ENCODE peak calls at places on chromosomes 1 and 21, in four cellular contexts. One of them, this sample, is unnamed.

GRCh38 chr1:19342077-19342775 is 30.1 kb downstream of the SLC66A1 start:
- DNase-seq in CD8-positive, alpha-beta T cell: no peak
- DNase-seq in ascending aorta: no peak
- DNase-seq in GM12878: no peak
- DNase-seq in this sample: no peak

GRCh38 chr1:239896980-239897379 is 194.7 kb upstream of the FMN2 start:
- DNase-seq in CD8-positive, alpha-beta T cell: no peak
- DNase-seq in ascending aorta: no peak
- DNase-seq in GM12878: no peak
- DNase-seq in this sample: no peak

GRCh38 chr1:150365945-150366344 is 2.0 kb downstream of the RPRD2 start:
- DNase-seq in CD8-positive, alpha-beta T cell: no peak
- DNase-seq in ascending aorta: no peak
- DNase-seq in GM12878: no peak
- DNase-seq in this sample: no peak

GRCh38 chr1:90713741-90714509 is 3.2 kb downstream of the BARHL2 start:
- DNase-seq in ascending aorta: no peak
- DNase-seq in CD8-positive, alpha-beta T cell: no peak
- DNase-seq in GM12878: no peak
- DNase-seq in this sample: no peak

GRCh38 chr21:36129219-36129618 is 5.7 kb upstream of the CBR3 start:
- DNase-seq in GM12878: no peak
- DNase-seq in ascending aorta: peak; percentile 38
- DNase-seq in CD8-positive, alpha-beta T cell: no peak
- DNase-seq in this sample: no peak

GRCh38 chr1:150165622-150166612 is 16.2 kb downstream of the PLEKHO1 start:
- DNase-seq in CD8-positive, alpha-beta T cell: peak; percentile 53
- DNase-seq in GM12878: no peak
- DNase-seq in ascending aorta: no peak
- DNase-seq in this sample: no peak

GRCh38 chr1:91404151-91405012 is at the start of gene HFM1:
- DNase-seq in GM12878: no peak
- DNase-seq in ascending aorta: peak; percentile 81
- DNase-seq in CD8-positive, alpha-beta T cell: peak; percentile 61
- DNase-seq in this sample: peak; percentile 82

GRCh38 chr1:156852414-156852874 is 6.5 kb downstream of the INSRR start:
- DNase-seq in CD8-positive, alpha-beta T cell: no peak
- DNase-seq in GM12878: no peak
- DNase-seq in ascending aorta: no peak
- DNase-seq in this sample: no peak

GRCh38 chr1:9004731-9005708 is 21.2 kb downstream of the SLC2A7 start:
- DNase-seq in ascending aorta: peak; percentile 84
- DNase-seq in GM12878: no peak
- DNase-seq in CD8-positive, alpha-beta T cell: peak; percentile 85
- DNase-seq in this sample: no peak

GRCh38 chr1:151145158-151146071 is 1.0 kb downstream of the SEMA6C start:
- DNase-seq in GM12878: no peak
- DNase-seq in CD8-positive, alpha-beta T cell: peak; percentile 30
- DNase-seq in ascending aorta: no peak
- DNase-seq in this sample: no peak

GRCh38 chr1:153985341-153985912 is 712 bp downstream of the RAB13 start:
- DNase-seq in ascending aorta: peak; percentile 83
- DNase-seq in CD8-positive, alpha-beta T cell: peak; percentile 50
- DNase-seq in GM12878: no peak
- DNase-seq in this sample: peak; percentile 87

GRCh38 chr1:77438239-77438913 is 156.6 kb downstream of the AK5 start:
- DNase-seq in CD8-positive, alpha-beta T cell: no peak
- DNase-seq in GM12878: no peak
- DNase-seq in ascending aorta: no peak
- DNase-seq in this sample: no peak

GRCh38 chr1:185435696-185436379 is 118.8 kb upstream of the IVNS1ABP start:
- DNase-seq in GM12878: no peak
- DNase-seq in CD8-positive, alpha-beta T cell: no peak
- DNase-seq in ascending aorta: no peak
- DNase-seq in this sample: no peak

GRCh38 chr1:110674337-110675059 is at the start of gene KCNA3:
- DNase-seq in GM12878: no peak
- DNase-seq in CD8-positive, alpha-beta T cell: peak; percentile 75
- DNase-seq in ascending aorta: peak; percentile 63
- DNase-seq in this sample: no peak

GRCh38 chr1:82059931-82060330 is 259.2 kb downstream of the ADGRL2 start:
- DNase-seq in GM12878: no peak
- DNase-seq in CD8-positive, alpha-beta T cell: no peak
- DNase-seq in ascending aorta: no peak
- DNase-seq in this sample: no peak

GRCh38 chr21:31184462-31184861 is 146.2 kb upstream of the KRTAP19-8 start:
- DNase-seq in CD8-positive, alpha-beta T cell: peak; percentile 45
- DNase-seq in GM12878: no peak
- DNase-seq in ascending aorta: no peak
- DNase-seq in this sample: no peak

GRCh38 chr1:66374561-66375111 is 159.3 kb upstream of the SGIP1 start:
- DNase-seq in GM12878: peak; percentile 96
- DNase-seq in CD8-positive, alpha-beta T cell: no peak
- DNase-seq in ascending aorta: no peak
- DNase-seq in this sample: no peak

GRCh38 chr1:150869683-150870082 is 6.7 kb downstream of the ARNT start:
- DNase-seq in CD8-positive, alpha-beta T cell: no peak
- DNase-seq in ascending aorta: no peak
- DNase-seq in GM12878: no peak
- DNase-seq in this sample: no peak

GRCh38 chr1:174743654-174744561 is 255.8 kb upstream of the CACYBP start:
- DNase-seq in GM12878: no peak
- DNase-seq in CD8-positive, alpha-beta T cell: no peak
- DNase-seq in ascending aorta: no peak
- DNase-seq in this sample: no peak

GRCh38 chr1:82153282-82153630 is 352.5 kb downstream of the ADGRL2 start:
- DNase-seq in CD8-positive, alpha-beta T cell: no peak
- DNase-seq in GM12878: no peak
- DNase-seq in ascending aorta: no peak
- DNase-seq in this sample: no peak

GRCh38 chr1:103156966-103157365 is 48.6 kb upstream of the COL11A1 start:
- DNase-seq in GM12878: no peak
- DNase-seq in CD8-positive, alpha-beta T cell: no peak
- DNase-seq in ascending aorta: no peak
- DNase-seq in this sample: no peak

GRCh38 chr1:197690074-197690473 is 85.2 kb downstream of the DENND1B start:
- DNase-seq in CD8-positive, alpha-beta T cell: no peak
- DNase-seq in ascending aorta: no peak
- DNase-seq in GM12878: no peak
- DNase-seq in this sample: no peak
- TF ChIP-seq CTCF in CD8-positive, alpha-beta T cell: no peak
- TF ChIP-seq CTCF in ascending aorta: no peak
- TF ChIP-seq CTCF in GM12878: no peak
- TF ChIP-seq CTCF in this sample: no peak

GRCh38 chr1:43382027-43382771 is 7.4 kb downstream of the MED8 start:
- DNase-seq in GM12878: no peak
- DNase-seq in ascending aorta: no peak
- DNase-seq in CD8-positive, alpha-beta T cell: no peak
- DNase-seq in this sample: no peak
- TF ChIP-seq CTCF in GM12878: no peak
- TF ChIP-seq CTCF in ascending aorta: no peak
- TF ChIP-seq CTCF in CD8-positive, alpha-beta T cell: no peak
- TF ChIP-seq CTCF in this sample: no peak

GRCh38 chr21:41960386-41960785 is 6.6 kb upstream of the C2CD2 start:
- DNase-seq in GM12878: no peak
- DNase-seq in CD8-positive, alpha-beta T cell: no peak
- DNase-seq in ascending aorta: no peak
- DNase-seq in this sample: no peak

GRCh38 chr21:41962425-41962966 is 8.7 kb upstream of the C2CD2 start:
- DNase-seq in CD8-positive, alpha-beta T cell: no peak
- DNase-seq in ascending aorta: no peak
- DNase-seq in GM12878: no peak
- DNase-seq in this sample: no peak

GRCh38 chr21:41958886-41959563 is 5.2 kb upstream of the C2CD2 start:
- DNase-seq in CD8-positive, alpha-beta T cell: no peak
- DNase-seq in GM12878: no peak
- DNase-seq in ascending aorta: peak; percentile 93
- DNase-seq in this sample: no peak

GRCh38 chr21:41961753-41962152 is 7.9 kb upstream of the C2CD2 start:
- DNase-seq in ascending aorta: no peak
- DNase-seq in GM12878: no peak
- DNase-seq in CD8-positive, alpha-beta T cell: no peak
- DNase-seq in this sample: no peak

DNA sequence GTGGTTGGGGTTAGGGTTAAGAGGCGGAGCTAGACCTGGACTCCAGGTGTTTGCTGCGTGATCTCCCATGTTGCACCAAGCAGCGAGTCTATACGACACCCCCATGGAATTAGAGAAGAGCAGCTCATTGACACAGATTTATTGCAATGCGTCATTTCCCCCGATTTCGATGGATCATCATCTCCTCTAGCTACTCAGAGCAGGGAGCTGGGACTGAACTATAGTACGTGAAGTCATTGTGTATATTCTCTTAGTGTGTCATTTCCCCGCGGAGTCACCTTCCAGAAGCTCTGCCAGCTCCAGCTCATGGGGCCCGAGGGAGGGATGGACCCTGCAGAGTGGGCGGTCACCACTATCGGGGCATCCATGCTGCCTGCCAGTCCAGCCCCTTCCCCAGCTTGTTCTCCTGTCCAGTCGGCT is 7.5 kb upstream of the C2CD2 start:
- DNase-seq in GM12878: no peak
- DNase-seq in CD8-positive, alpha-beta T cell: no peak
- DNase-seq in ascending aorta: no peak
- DNase-seq in this sample: no peak
- TF ChIP-seq CTCF in GM12878: no peak
- TF ChIP-seq CTCF in CD8-positive, alpha-beta T cell: no peak
- TF ChIP-seq CTCF in ascending aorta: no peak
- TF ChIP-seq CTCF in this sample: no peak

GRCh38 chr21:44487831-44488230 is 32.5 kb downstream of the LRRC3 start:
- DNase-seq in GM12878: no peak
- DNase-seq in CD8-positive, alpha-beta T cell: peak; percentile 46
- DNase-seq in ascending aorta: no peak
- DNase-seq in this sample: no peak
- TF ChIP-seq CTCF in GM12878: peak; percentile 22
- TF ChIP-seq CTCF in CD8-positive, alpha-beta T cell: peak; percentile 39
- TF ChIP-seq CTCF in ascending aorta: no peak
- TF ChIP-seq CTCF in this sample: no peak

DNA sequence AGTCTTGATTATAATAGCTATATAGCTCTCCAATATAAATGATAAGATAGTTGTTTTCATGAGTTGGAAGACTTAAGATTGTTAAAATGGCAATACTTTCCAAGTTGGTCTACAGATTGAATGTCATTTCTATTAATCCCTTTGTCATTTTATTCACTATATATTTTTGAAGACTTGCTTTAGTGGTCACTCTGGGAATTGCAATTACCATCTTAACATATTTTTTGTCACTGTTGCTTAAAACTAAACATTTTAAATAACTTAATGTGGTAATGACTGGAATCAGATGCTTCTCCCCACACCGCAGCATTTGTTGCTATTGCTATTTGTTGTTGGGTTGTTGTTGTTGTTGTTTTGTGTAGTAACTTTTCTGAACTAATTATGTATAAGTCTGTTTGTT is 1592.9 kb downstream of the MRPL39 start:
- DNase-seq in CD8-positive, alpha-beta T cell: no peak
- DNase-seq in GM12878: no peak
- DNase-seq in ascending aorta: no peak
- DNase-seq in this sample: no peak
- TF ChIP-seq CTCF in CD8-positive, alpha-beta T cell: no peak
- TF ChIP-seq CTCF in GM12878: no peak
- TF ChIP-seq CTCF in ascending aorta: no peak
- TF ChIP-seq CTCF in this sample: no peak

GRCh38 chr1:227855687-227856086 is 40.2 kb downstream of the PRSS38 start:
- DNase-seq in ascending aorta: no peak
- DNase-seq in CD8-positive, alpha-beta T cell: no peak
- DNase-seq in GM12878: no peak
- DNase-seq in this sample: no peak
- TF ChIP-seq CTCF in ascending aorta: no peak
- TF ChIP-seq CTCF in CD8-positive, alpha-beta T cell: no peak
- TF ChIP-seq CTCF in GM12878: no peak
- TF ChIP-seq CTCF in this sample: no peak

DNA sequence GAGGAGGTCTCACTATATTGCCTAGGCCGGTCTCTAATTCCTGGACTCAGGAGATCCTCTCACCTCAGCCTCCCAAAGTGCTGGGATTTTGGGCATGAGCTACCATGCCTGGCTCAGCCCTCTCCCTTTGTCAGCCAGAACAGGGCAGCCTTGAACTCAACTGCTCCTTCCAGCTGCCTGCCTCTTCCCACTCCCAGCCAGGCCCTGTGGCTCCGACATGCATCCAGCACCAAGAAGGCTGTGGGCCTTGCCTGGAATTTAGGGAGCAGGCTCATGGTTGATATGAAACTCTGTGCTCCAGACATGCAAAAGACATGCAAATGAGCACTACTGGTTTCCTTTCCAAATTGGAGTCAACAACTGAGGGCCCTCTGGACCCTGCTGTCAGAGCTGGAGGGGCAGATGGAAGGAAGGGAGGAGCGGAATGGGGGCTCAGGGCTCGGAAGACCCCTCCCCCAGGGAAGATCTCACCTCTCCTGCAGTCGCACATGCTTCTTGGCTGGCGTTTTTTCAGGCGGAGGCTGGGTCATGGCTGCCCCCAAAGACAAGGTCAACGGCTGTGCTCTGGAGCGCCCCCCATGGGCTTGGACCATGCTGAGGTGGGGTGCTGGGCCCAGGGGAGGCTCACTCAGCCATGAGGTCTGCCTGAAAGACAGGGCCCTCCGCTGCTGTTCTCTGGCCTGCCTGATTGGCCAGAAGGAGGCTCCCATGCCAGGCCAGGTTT is 1.4 kb downstream of the PTPN7 start:
- DNase-seq in ascending aorta: no peak
- DNase-seq in GM12878: no peak
- DNase-seq in CD8-positive, alpha-beta T cell: no peak
- DNase-seq in this sample: no peak
- TF ChIP-seq CTCF in ascending aorta: no peak
- TF ChIP-seq CTCF in GM12878: peak; percentile 43
- TF ChIP-seq CTCF in CD8-positive, alpha-beta T cell: no peak
- TF ChIP-seq CTCF in this sample: no peak

GRCh38 chr1:25695991-25696330 is 79.4 kb downstream of the MAN1C1 start:
- DNase-seq in CD8-positive, alpha-beta T cell: no peak
- DNase-seq in ascending aorta: peak; percentile 79
- DNase-seq in GM12878: no peak
- DNase-seq in this sample: no peak
- TF ChIP-seq CTCF in CD8-positive, alpha-beta T cell: no peak
- TF ChIP-seq CTCF in ascending aorta: no peak
- TF ChIP-seq CTCF in GM12878: no peak
- TF ChIP-seq CTCF in this sample: no peak

DNA sequence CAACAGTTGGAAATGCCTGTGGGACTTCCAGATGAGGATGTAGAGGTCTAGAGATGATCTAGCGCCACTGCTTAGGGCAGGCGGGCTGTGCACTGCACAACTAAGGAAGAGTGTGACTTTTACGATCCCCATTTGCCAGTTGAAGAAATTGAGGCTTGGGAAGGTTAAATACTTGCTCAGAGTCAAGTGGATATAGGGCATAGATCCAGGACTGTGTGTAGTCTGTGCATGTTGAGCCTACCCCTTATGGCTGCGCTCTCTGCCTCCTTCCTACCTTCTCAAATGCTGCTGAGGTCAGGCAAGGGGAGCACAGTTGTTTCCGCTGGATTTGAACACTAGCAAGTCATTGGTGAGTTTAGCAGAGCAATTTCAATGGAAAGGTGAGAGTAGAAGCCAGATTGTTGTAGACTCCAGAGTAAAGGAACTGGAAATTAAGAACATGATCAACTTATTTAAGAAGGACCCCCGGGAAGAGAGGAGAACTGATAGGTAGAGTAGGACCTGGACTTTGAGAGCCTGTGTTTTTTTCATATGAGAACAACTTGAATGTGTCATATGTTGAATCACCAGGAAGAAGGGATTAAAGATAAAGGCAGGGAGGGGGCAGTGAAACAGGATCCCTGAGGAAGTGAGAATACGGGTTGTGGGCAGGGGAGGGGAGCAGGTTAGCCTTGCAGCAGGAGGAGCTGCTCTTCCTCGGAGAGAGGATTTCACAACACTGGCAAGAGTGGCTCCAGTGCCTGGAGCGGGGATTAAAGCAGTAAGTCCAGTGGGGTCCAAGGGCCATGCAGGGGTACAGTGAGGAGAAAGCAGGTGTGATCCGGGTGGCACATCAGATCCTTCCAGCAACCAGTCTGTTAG is 2.7 kb downstream of the CAPN2 start:
- DNase-seq in ascending aorta: no peak
- DNase-seq in CD8-positive, alpha-beta T cell: no peak
- DNase-seq in GM12878: no peak
- DNase-seq in this sample: no peak
- TF ChIP-seq CTCF in ascending aorta: no peak
- TF ChIP-seq CTCF in CD8-positive, alpha-beta T cell: no peak
- TF ChIP-seq CTCF in GM12878: no peak
- TF ChIP-seq CTCF in this sample: no peak

This sample was measured in suprapubic skin.